ENCODE peak calls at places on chromosome 3, in four cellular contexts. P, T, S and E are unnamed samples.

GRCh38 chr3:29601861-29602585 is 321.2 kb downstream of the RBMS3 start:
- DNase-seq in P (no peak), T (no peak), S (no peak), E (no peak)

GRCh38 chr3:141289228-141289772 is 57.7 kb downstream of the PXYLP1 start:
- DNase-seq in P (no peak), T (peak; percentile 48), S (no peak), E (no peak)

GRCh38 chr3:133448478-133449122 is 48.7 kb downstream of the BFSP2 start:
- DNase-seq in P (no peak), T (no peak), S (no peak), E (peak; percentile 41)

GRCh38 chr3:139534992-139535879 is 4.3 kb downstream of the RBP1 start:
- DNase-seq in P (no peak), T (peak; percentile 91), S (no peak), E (no peak)

GRCh38 chr3:139355937-139356336 is 12.1 kb downstream of the MRPS22 start:
- DNase-seq in P (no peak), T (no peak), S (no peak), E (no peak)

GRCh38 chr3:10002951-10003350 is 16.3 kb upstream of the EMC3 start:
- DNase-seq in P (no peak), T (no peak), S (no peak), E (no peak)

GRCh38 chr3:192850501-192850981 is 67.1 kb downstream of the MB21D2 start:
- DNase-seq in P (no peak), T (peak; percentile 38), S (no peak), E (no peak)

GRCh38 chr3:158465074-158465473 is 105.9 kb upstream of the MLF1 start:
- DNase-seq in P (no peak), T (no peak), S (no peak), E (no peak)

GRCh38 chr3:59774613-59775012 is 724.8 kb upstream of the CFAP20DC start:
- DNase-seq in P (no peak), T (peak; percentile 82), S (no peak), E (no peak)

GRCh38 chr3:149382518-149382917 is 5.1 kb upstream of the TM4SF1 start:
- DNase-seq in P (no peak), T (no peak), S (no peak), E (no peak)

GRCh38 chr3:48558446-48559134 is 2.0 kb upstream of the PFKFB4 start:
- DNase-seq in P (no peak), T (no peak), S (no peak), E (no peak)